ENCODE peak calls at places on chromosomes 16 and 17, in four cellular contexts. H is SJSA1, T is body of pancreas, P is H1. R is an unnamed sample.
A peak's percentile ranks its signal among the peaks of the same experiment; 100 is the strongest.

GRCh38 chr16:64251742-64252141 is 870.1 kb downstream of the CDH11 start:
- DNase-seq in H (no peak), T (no peak), P (no peak), R (no peak)

GRCh38 chr16:56332464-56333079 is 92.8 kb downstream of the AMFR start:
- DNase-seq in H (peak; percentile 15), T (peak; percentile 36), P (no peak), R (peak; percentile 16)

GRCh38 chr16:73028263-73028662 is 19.7 kb downstream of the ZFHX3 start:
- DNase-seq in H (no peak), T (peak; percentile 12), P (no peak), R (no peak)

GRCh38 chr17:77096570-77097214 is 44.1 kb upstream of the SEC14L1 start:
- DNase-seq in H (peak; percentile 63), T (peak; percentile 47), P (no peak), R (no peak)

GRCh38 chr17:8956521-8956920 is 9.0 kb downstream of the PIK3R5 start:
- DNase-seq in H (no peak), T (no peak), P (no peak), R (no peak)

GRCh38 chr17:4947411-4948165 is 742 bp downstream of the PFN1 start:
- DNase-seq in H (peak; percentile 86), T (peak; percentile 54), P (no peak), R (no peak)

GRCh38 chr17:77495575-77495974 is 354.8 kb downstream of the SEC14L1 start:
- DNase-seq in H (no peak), T (no peak), P (no peak), R (no peak)

GRCh38 chr17:80738020-80738380 is 193.4 kb downstream of the RPTOR start:
- DNase-seq in H (no peak), T (no peak), P (no peak), R (no peak)

DNA sequence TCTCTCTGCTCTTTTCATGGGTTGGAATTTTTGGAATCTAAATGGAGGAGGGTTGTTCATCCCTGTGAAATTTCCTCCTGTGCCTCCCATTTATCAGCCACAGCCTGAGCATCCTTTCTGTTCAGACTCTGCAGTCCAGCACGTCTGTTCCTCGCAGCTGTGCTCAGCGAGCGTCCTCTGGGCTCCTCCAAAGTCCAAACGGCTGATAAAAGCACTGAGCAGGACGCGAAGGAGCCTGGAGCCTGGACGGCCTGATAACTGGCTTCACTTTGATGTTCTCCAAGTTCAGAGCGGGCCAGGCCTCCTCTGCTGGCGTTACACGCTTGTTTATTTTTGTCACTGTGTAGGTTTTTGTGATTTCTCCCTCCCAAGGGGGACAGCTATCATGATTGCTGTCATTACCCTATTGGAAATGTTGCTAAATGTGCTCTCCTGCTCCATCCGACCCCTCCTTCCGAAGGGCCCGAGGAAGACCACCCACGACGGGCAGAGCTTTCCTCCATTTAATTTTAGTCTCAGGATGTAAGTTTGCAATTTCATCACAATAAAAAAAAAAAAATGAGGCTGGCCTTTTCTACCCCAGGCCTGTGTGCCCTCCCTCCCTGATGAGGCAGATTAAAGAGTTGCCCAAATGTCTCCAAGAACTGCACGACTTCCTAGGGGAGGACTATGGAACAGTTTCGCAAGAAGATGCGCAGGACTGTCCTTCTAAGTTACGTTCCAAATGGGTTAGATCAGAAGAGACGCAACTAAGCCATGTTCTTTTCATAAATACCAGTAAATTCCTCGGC is 290.5 kb upstream of the FOXF1 start:
- DNase-seq in H (peak; percentile 98), T (peak; percentile 12), P (no peak), R (no peak)
- H3K27ac ChIP-seq in H (peak overlapping the region; percentile 86), T (no peak overlapping the region), P (no peak overlapping the region), R (no peak overlapping the region)

GRCh38 chr16:88013091-88013609 is 61.9 kb downstream of the BANP start:
- DNase-seq in H (peak; percentile 19), T (no peak), P (no peak), R (no peak)
- H3K27ac ChIP-seq in H (peak overlapping the region; percentile 69), T (no peak overlapping the region), P (no peak overlapping the region), R (no peak overlapping the region)

GRCh38 chr17:79610151-79610645 is 653 bp downstream of the RBFOX3 start:
- DNase-seq in H (no peak), T (no peak), P (no peak), R (no peak)

GRCh38 chr17:79613195-79613517 is 2.3 kb upstream of the RBFOX3 start:
- DNase-seq in H (no peak), T (no peak), P (no peak), R (no peak)

GRCh38 chr17:79615446-79615845 is 4.6 kb upstream of the RBFOX3 start:
- DNase-seq in H (no peak), T (no peak), P (no peak), R (no peak)

GRCh38 chr17:79614248-79614647 is 3.4 kb upstream of the RBFOX3 start:
- DNase-seq in H (no peak), T (no peak), P (no peak), R (no peak)

GRCh38 chr17:79612468-79613194 is 1.8 kb upstream of the RBFOX3 start:
- DNase-seq in H (peak; percentile 39), T (peak; percentile 45), P (peak; percentile 78), R (peak; percentile 55)
- H3K27ac ChIP-seq in H (no peak overlapping the region), T (no peak overlapping the region), P (no peak overlapping the region), R (no peak overlapping the region)

GRCh38 chr16:84527486-84528269 is 23.2 kb upstream of the MEAK7 start:
- DNase-seq in H (no peak), T (no peak), P (no peak), R (no peak)
- H3K27ac ChIP-seq in H (no peak overlapping the region), T (no peak overlapping the region), P (no peak overlapping the region), R (no peak overlapping the region)

GRCh38 chr17:79645777-79646088 is 34.9 kb upstream of the RBFOX3 start:
- DNase-seq in H (no peak), T (no peak), P (no peak), R (no peak)
- H3K27ac ChIP-seq in H (no peak overlapping the region), T (no peak overlapping the region), P (no peak overlapping the region), R (no peak overlapping the region)

DNA sequence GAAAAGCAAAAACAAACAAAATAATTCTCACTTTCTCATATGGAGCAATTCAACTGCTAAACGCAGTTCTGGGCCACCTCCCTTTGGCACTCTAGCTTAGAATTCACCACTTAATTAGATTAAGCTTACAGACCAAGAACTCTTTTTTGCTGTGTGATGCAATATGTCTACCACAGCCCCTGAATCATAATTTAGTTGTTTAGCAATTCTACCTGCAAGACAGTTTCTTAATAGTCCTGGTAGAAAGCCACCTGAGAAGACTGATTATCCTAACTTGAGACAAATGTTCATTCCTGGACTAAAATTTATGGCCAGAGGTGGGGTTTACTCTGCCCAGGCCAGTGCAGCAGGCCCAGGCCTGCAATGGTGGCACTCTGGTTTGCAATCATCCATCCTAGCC is 205.9 kb downstream of the HS3ST3A1 start:
- DNase-seq in H (no peak), T (no peak), P (no peak), R (no peak)
- H3K27ac ChIP-seq in H (no peak overlapping the region), T (no peak overlapping the region), P (no peak overlapping the region), R (no peak overlapping the region)

DNA sequence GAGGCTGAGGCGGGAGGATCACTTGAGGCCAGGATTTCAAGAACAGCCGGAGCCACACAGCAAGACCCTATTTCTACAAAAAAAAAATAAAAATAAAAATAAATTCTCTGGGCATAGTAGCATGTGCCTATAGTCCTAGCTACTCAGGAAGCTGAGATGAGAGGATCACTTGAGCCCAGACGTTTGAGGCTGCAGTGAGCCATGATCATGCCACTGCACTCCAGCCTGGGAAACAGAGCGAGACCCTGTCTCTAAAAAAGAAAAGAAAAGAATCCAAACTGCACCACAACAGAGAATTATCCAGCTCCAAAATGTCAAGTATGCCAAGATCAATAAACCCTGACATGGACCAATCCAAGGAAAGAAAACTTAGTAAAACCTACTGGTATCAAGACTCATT is 78.9 kb upstream of the NOL11 start:
- DNase-seq in H (no peak), T (no peak), P (no peak), R (no peak)
- H3K27ac ChIP-seq in H (no peak overlapping the region), T (no peak overlapping the region), P (no peak overlapping the region), R (no peak overlapping the region)

GRCh38 chr17:27490391-27490790 is 34.1 kb downstream of the KSR1 start:
- DNase-seq in H (no peak), T (no peak), P (no peak), R (no peak)

GRCh38 chr17:27488263-27488662 is 32.0 kb downstream of the KSR1 start:
- DNase-seq in H (no peak), T (no peak), P (no peak), R (no peak)

GRCh38 chr17:27485711-27486495 is 29.7 kb downstream of the KSR1 start:
- DNase-seq in H (no peak), T (no peak), P (no peak), R (no peak)

GRCh38 chr17:27491713-27492190 is 35.5 kb downstream of the KSR1 start:
- DNase-seq in H (no peak), T (peak; percentile 35), P (no peak), R (no peak)

DNA sequence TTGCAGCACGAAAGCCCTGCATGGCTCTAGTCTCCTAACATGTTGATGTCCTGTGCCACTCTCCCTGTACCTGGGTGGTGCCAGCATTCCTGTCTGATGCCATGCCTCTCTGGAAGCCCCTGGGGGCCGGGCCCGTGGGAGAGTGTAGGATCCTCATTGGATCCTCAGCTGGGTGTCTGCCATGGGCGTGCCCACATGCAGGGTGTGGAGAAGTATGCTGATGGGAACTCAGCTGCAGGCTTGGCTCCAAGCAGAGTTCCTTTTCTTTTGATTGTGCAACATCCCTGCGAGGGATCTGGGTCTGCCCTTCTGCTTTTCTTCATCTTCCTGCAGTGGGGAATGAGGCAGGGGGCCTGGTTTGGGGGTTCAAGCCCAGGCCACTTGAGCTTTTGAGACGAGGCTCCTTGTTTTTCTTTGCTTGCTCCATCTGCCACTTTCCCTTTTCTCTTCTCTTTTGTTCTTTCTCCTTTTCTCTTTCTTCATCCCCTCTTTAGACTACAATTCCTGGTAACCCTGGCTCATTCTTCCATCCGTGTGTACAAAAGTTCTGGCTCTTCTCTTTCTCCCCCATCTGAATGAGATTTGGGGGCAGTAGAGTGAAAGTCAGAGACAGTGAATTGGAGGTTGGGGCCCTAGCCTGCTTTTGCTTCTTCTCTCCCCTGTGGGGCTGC is 32.9 kb downstream of the KSR1 start:
- DNase-seq in H (no peak), T (no peak), P (no peak), R (no peak)
- H3K27ac ChIP-seq in H (no peak overlapping the region), T (no peak overlapping the region), P (no peak overlapping the region), R (no peak overlapping the region)

DNA sequence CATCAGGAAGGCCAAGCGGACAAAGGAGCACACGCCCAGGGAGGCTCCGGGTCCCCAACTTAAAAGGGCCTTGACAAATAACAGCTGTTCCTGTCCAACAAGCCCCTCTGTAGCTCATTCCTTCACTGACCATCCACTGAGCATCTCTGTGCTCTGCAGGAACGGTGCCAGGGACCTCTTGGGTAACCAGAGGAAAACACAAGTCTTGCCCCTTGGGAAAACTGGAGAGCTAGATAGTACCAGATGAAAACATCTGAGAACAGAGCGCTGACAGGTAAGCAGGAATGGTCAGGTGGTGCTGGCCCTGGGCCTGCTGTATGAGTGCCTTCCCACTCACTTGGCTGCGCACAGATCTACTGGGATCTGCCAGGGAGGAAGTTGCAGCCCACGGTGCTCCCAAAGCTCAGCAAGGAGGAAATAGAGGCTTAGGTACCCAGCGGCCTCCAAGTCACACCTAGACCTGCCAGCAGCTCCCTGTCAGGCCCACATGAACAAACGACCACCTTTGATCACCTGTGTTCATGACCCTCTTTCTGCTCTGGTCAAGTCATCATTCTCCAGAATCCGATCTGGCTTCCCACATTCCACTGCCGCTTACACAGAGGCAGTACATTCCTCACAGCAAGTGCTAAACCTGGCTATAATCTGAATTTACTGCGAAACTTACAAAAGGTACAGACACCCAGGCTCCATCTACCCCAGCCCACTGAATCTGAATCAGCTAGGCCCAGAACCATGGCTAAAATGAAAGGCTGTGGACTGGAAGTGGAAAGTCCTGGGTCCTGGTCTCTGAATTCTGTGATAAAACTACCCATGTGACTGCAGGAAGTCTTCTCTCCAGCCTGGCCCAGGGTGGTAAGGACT is 12.4 kb downstream of the DCAKD start:
- DNase-seq in H (no peak), T (no peak), P (no peak), R (no peak)
- H3K27ac ChIP-seq in H (no peak overlapping the region), T (no peak overlapping the region), P (no peak overlapping the region), R (no peak overlapping the region)

R was measured in iPS DF 6.9.